ENCODE peak calls at places on chromosomes 4 and X, in eight cellular contexts. Y is foreskin fibroblast; U is stimulated activated CD4-positive, alpha-beta T cell treated with anti-CD3 and anti-CD28 coated beads, Interleukin-2, amount 100 ng/mL, for 48 hours; T is midbrain; C is germinal center; F is H4; A is endothelial cell; N is dorsolateral prefrontal cortex. H is an unnamed sample.

GRCh38 chr4:7582313-7583096 is 147.8 kb upstream of the PSAPL1 start:
- DNase-seq in Y (no peak), A (no peak), U (no peak), T (no peak), N (no peak), F (no peak), C (no peak), H (no peak)

GRCh38 chr4:94889961-94890360 is 132.2 kb downstream of the BMPR1B start:
- DNase-seq in T (no peak), A (no peak), N (no peak), F (peak), C (no peak), Y (no peak), U (no peak), H (no peak)

GRCh38 chr4:80803337-80803736 is 227.2 kb upstream of the BMP3 start:
- DNase-seq in C (no peak), N (no peak), F (no peak), Y (no peak), T (no peak), A (no peak), U (no peak), H (no peak)

GRCh38 chr4:38819569-38819968 is 15.0 kb upstream of the TLR1 start:
- DNase-seq in Y (no peak), F (peak), N (no peak), U (no peak), A (no peak), C (no peak), T (no peak), H (peak)

GRCh38 chr4:176393306-176394013 is 73.7 kb downstream of the SPCS3 start:
- DNase-seq in F (peak), A (no peak), N (no peak), U (no peak), Y (peak), C (no peak), T (no peak), H (no peak)

GRCh38 chrX:32155044-32155638 is 1056.2 kb downstream of the DMD start:
- DNase-seq in Y (no peak), T (peak), N (no peak), A (no peak), C (no peak), U (no peak), F (no peak), H (no peak)

GRCh38 chr4:85127653-85128052 is 161.2 kb upstream of the WDFY3 start:
- DNase-seq in U (no peak), T (peak), N (no peak), F (peak), Y (peak), C (peak), A (peak), H (peak)

GRCh38 chrX:95536111-95536510 is 1148.5 kb upstream of the DIAPH2 start:
- DNase-seq in Y (no peak), U (no peak), N (no peak), T (no peak), F (no peak), A (no peak), C (no peak), H (no peak)

GRCh38 chrX:15310117-15310516 is 5.3 kb downstream of the ASB11 start:
- DNase-seq in U (no peak), A (no peak), T (peak), C (no peak), N (no peak), F (peak), Y (peak), H (no peak)

GRCh38 chr4:3303840-3304715 is 11.3 kb downstream of the RGS12 start:
- DNase-seq in F (no peak), U (no peak), A (no peak), N (no peak), C (no peak), Y (no peak), T (peak), H (no peak)

GRCh38 chr4:156968479-156968984 is 3.1 kb downstream of the PDGFC start:
- DNase-seq in N (peak), F (peak), U (no peak), T (peak), A (peak), Y (peak), C (peak), H (no peak)

GRCh38 chrX:1754077-1754476 is 139.2 kb downstream of the ASMT start:
- DNase-seq in U (no peak), A (no peak), F (peak), N (no peak), Y (no peak), T (no peak), C (no peak), H (no peak)